ENCODE peak calls at places on chromosomes 1 and 21, in five cellular contexts. U, C, O, R and I are unnamed samples.

GRCh38 chr1:110200666-110201065 is 9.4 kb upstream of the KCNC4 start:
- DNase-seq in U (no peak), R (no peak), O (no peak), C (no peak), I (no peak)

GRCh38 chr1:153534933-153535663 is 693 bp downstream of the S100A6 start:
- DNase-seq in U (peak), R (no peak), O (no peak), C (peak), I (no peak)

GRCh38 chr1:240776237-240776636 is 164.3 kb upstream of the GREM2 start:
- DNase-seq in C (no peak), R (no peak), O (no peak), U (no peak), I (no peak)

GRCh38 chr1:91199988-91200387 is 178.2 kb upstream of the ZNF644 start:
- DNase-seq in U (no peak), O (no peak), R (no peak), C (no peak), I (no peak)

GRCh38 chr1:117828206-117828605 is 101.2 kb downstream of the GDAP2 start:
- DNase-seq in R (peak), C (peak), U (no peak), O (no peak), I (no peak)

GRCh38 chr1:7333094-7333493 is 438.0 kb upstream of the VAMP3 start:
- DNase-seq in O (no peak), R (no peak), C (no peak), U (no peak), I (no peak)

GRCh38 chr1:55070291-55070690 is 30.9 kb downstream of the PCSK9 start:
- DNase-seq in R (no peak), C (no peak), O (no peak), U (no peak), I (no peak)

GRCh38 chr1:207495816-207496792 is at the start of gene CR1:
- DNase-seq in U (peak), O (no peak), C (peak), R (no peak), I (no peak)

GRCh38 chr1:196034080-196034706 is 574.0 kb downstream of the KCNT2 start:
- DNase-seq in C (no peak), O (no peak), R (no peak), U (no peak), I (no peak)

GRCh38 chr21:28068455-28069358 is 924.0 kb downstream of the LTN1 start:
- DNase-seq in C (no peak), O (no peak), R (no peak), U (no peak), I (no peak)

GRCh38 chr1:3251810-3252429 is 182.9 kb downstream of the PRDM16 start:
- DNase-seq in R (no peak), O (no peak), C (no peak), U (no peak), I (no peak)

GRCh38 chr1:205672929-205673328 is 7.4 kb downstream of the SLC45A3 start:
- DNase-seq in R (no peak), O (no peak), U (no peak), C (no peak), I (no peak)

GRCh38 chr1:77412794-77413530 is 131.1 kb downstream of the AK5 start:
- DNase-seq in U (no peak), R (peak), C (no peak), O (no peak), I (no peak)

GRCh38 chr1:109910123-109910962 is at the start of gene CSF1:
- DNase-seq in U (peak), R (peak), C (peak), O (no peak), I (peak)

GRCh38 chr1:33074193-33074945 is 6.6 kb upstream of the AZIN2 start:
- DNase-seq in R (no peak), U (no peak), O (no peak), C (no peak), I (no peak)

GRCh38 chr1:77283701-77284425 is 2.0 kb downstream of the AK5 start:
- DNase-seq in R (no peak), O (no peak), U (no peak), C (no peak), I (no peak)

GRCh38 chr1:201696217-201696761 is 132.7 kb upstream of the IPO9 start:
- DNase-seq in R (peak), U (no peak), C (peak), O (no peak), I (no peak)

GRCh38 chr1:41919764-41920397 is 1.2 kb upstream of the HIVEP3 start:
- DNase-seq in C (peak), O (peak), R (peak), U (peak), I (no peak)

GRCh38 chr1:8118031-8118451 is 91.9 kb upstream of the ERRFI1 start:
- DNase-seq in C (no peak), R (no peak), O (no peak), U (no peak), I (no peak)

GRCh38 chr1:41330588-41331545 is 30.4 kb upstream of the FOXO6 start:
- DNase-seq in C (no peak), U (no peak), O (no peak), R (peak), I (no peak)

GRCh38 chr1:165637427-165637826 is 6.4 kb downstream of the MGST3 start:
- DNase-seq in R (peak), U (no peak), O (no peak), C (no peak), I (no peak)

GRCh38 chr1:2587071-2587859 is 688 bp downstream of the PRXL2B start:
- DNase-seq in R (no peak), O (no peak), C (no peak), U (no peak), I (no peak)

GRCh38 chr21:42746593-42747266 is 93.3 kb downstream of the PDE9A start:
- DNase-seq in C (no peak), U (peak), O (no peak), R (no peak), I (no peak)

GRCh38 chr1:85580046-85580411 is 532 bp upstream of the CCN1 start:
- DNase-seq in O (no peak), U (no peak), R (peak), C (no peak), I (no peak)

GRCh38 chr1:107664882-107665871 is 299.8 kb downstream of the VAV3 start:
- DNase-seq in R (no peak), U (no peak), O (no peak), C (no peak), I (no peak)

GRCh38 chr1:108880850-108881249 is 4.1 kb downstream of the GPSM2 start:
- DNase-seq in R (peak), U (no peak), O (no peak), C (no peak), I (no peak)

GRCh38 chr1:200857804-200858203 is 15.0 kb upstream of the GPR25 start:
- DNase-seq in R (no peak), C (no peak), U (no peak), O (no peak), I (no peak)

GRCh38 chr1:160179336-160179735 is 11.0 kb upstream of the CASQ1 start:
- DNase-seq in C (no peak), U (no peak), R (no peak), O (no peak), I (no peak)

GRCh38 chr1:154621875-154622274 is 13.9 kb upstream of the ADAR start:
- DNase-seq in C (no peak), R (no peak), O (no peak), U (no peak), I (no peak)

GRCh38 chr1:32201011-32201855 is 838 bp downstream of the CCDC28B start:
- DNase-seq in C (peak), O (peak), U (peak), R (peak), I (no peak)

GRCh38 chr1:226195144-226195543 is 8.6 kb upstream of the ACBD3 start:
- DNase-seq in R (no peak), C (no peak), U (no peak), O (no peak), I (no peak)

GRCh38 chr1:177209357-177209756 is 38.6 kb downstream of the BRINP2 start:
- DNase-seq in O (peak), C (peak), R (no peak), U (no peak), I (peak)

GRCh38 chr1:154157520-154158306 is 2.8 kb upstream of the NUP210L start:
- DNase-seq in C (no peak), O (peak), R (no peak), U (peak), I (no peak)

GRCh38 chr1:5707566-5708178 is 284.6 kb downstream of the NPHP4 start:
- DNase-seq in U (no peak), O (no peak), C (no peak), R (no peak), I (no peak)

GRCh38 chr21:44326272-44326647 is 12.9 kb downstream of the CFAP410 start:
- DNase-seq in O (no peak), U (no peak), C (no peak), R (no peak), I (no peak)

GRCh38 chr1:91851130-91852010 is 34.6 kb downstream of the TGFBR3 start:
- DNase-seq in U (no peak), C (peak), R (peak), O (peak), I (peak)

GRCh38 chr1:90706437-90707362 is 10.4 kb downstream of the BARHL2 start:
- DNase-seq in U (no peak), C (peak), R (no peak), O (peak), I (no peak)

GRCh38 chr1:101188311-101188710 is 48.5 kb upstream of the S1PR1 start:
- DNase-seq in R (no peak), C (no peak), U (no peak), O (no peak), I (no peak)

GRCh38 chr21:42269382-42269781 is 45.8 kb downstream of the TFF3 start:
- DNase-seq in C (no peak), O (peak), R (peak), U (no peak), I (no peak)

GRCh38 chr1:203135636-203136305 is 8.2 kb downstream of the ADORA1 start:
- DNase-seq in C (no peak), R (no peak), O (no peak), U (no peak), I (no peak)